ENCODE peak calls at places on chromosomes 12 and 14, in nine cellular contexts. U is M059J; D is left ventricle myocardium superior; Y is cardiac muscle cell; T is anterior cingulate cortex; Z is WTC11; Q is naive thymus-derived CD4-positive, alpha-beta T cell; L is central memory CD4-positive, alpha-beta T cell; E is Calu3. N is an unnamed sample.

GRCh38 chr12:131734336-131735152 is 23.7 kb downstream of the SFSWAP start:
- DNase-seq in U (no peak), D (no peak), Y (no peak), T (no peak), Z (no peak), Q (no peak), L (no peak), E (no peak), N (peak; percentile 22)

GRCh38 chr12:105462336-105462735 is 131.8 kb downstream of the C12orf75 start:
- DNase-seq in U (no peak), D (no peak), Y (no peak), T (no peak), Z (no peak), Q (no peak), L (no peak), E (no peak), N (no peak)

GRCh38 chr14:61426048-61426447 is 104.7 kb downstream of the PRKCH start:
- DNase-seq in U (no peak), D (no peak), Y (no peak), T (no peak), Z (no peak), Q (no peak), L (no peak), E (no peak), N (no peak)

GRCh38 chr12:46227616-46228015 is 41.2 kb downstream of the SLC38A1 start:
- DNase-seq in U (no peak), D (no peak), Y (no peak), T (no peak), Z (no peak), Q (no peak), L (no peak), E (no peak), N (no peak)

GRCh38 chr12:123238961-123239360 is 5.7 kb downstream of the MTRFR start:
- DNase-seq in U (no peak), D (no peak), Y (no peak), T (no peak), Z (no peak), Q (no peak), L (no peak), E (no peak), N (no peak)

GRCh38 chr12:124837958-124838803 is 25.5 kb downstream of the SCARB1 start:
- DNase-seq in U (peak; percentile 100), D (peak; percentile 80), Y (no peak), T (peak; percentile 48), Z (no peak), Q (no peak), L (no peak), E (peak; percentile 74), N (no peak)

GRCh38 chr12:50234347-50234746 is 49.0 kb downstream of the LIMA1 start:
- DNase-seq in U (peak; percentile 77), D (no peak), Y (no peak), T (no peak), Z (no peak), Q (no peak), L (no peak), E (peak; percentile 30), N (no peak)

GRCh38 chr14:99728231-99728920 is 44.3 kb downstream of the CYP46A1 start:
- DNase-seq in U (no peak), D (no peak), Y (no peak), T (no peak), Z (peak; percentile 8), Q (no peak), L (no peak), E (no peak), N (peak; percentile 95)

GRCh38 chr14:61438860-61439765 is 117.7 kb downstream of the PRKCH start:
- DNase-seq in U (peak; percentile 68), D (peak; percentile 36), Y (peak; percentile 54), T (no peak), Z (peak; percentile 28), Q (peak; percentile 27), L (peak; percentile 33), E (peak; percentile 57), N (no peak)

GRCh38 chr14:91953170-91953985 is 5.9 kb upstream of the FBLN5 start:
- DNase-seq in U (no peak), D (no peak), Y (no peak), T (no peak), Z (no peak), Q (no peak), L (no peak), E (no peak), N (no peak)

GRCh38 chr12:6786416-6787094 is 2.8 kb upstream of the CD4 start:
- DNase-seq in U (no peak), D (no peak), Y (no peak), T (no peak), Z (no peak), Q (peak; percentile 80), L (peak; percentile 72), E (no peak), N (no peak)

GRCh38 chr12:47346251-47347019 is 266.7 kb upstream of the AMIGO2 start:
- DNase-seq in U (no peak), D (no peak), Y (no peak), T (no peak), Z (no peak), Q (no peak), L (no peak), E (no peak), N (no peak)

GRCh38 chr14:73460691-73461127 is 2.4 kb upstream of the NUMB start:
- DNase-seq in U (peak; percentile 67), D (no peak), Y (no peak), T (no peak), Z (no peak), Q (no peak), L (no peak), E (no peak), N (no peak)